ENCODE peak calls at places on chromosomes 6 and 20, in nine cellular contexts. O is effector CD8-positive, alpha-beta T cell; F is activated naive CD4-positive, alpha-beta T cell treated with Interleukin-2 at 50 U/mL for 16 hours; D is NCI-H1092 treated with DMSO at 0.1 percent for 48 hours; K is Right ventricle myocardium superior; U is AG08395; W is HTR-8/SVneo; J is iris pigment epithelial cell; S is mesenteric fat pad. Q is an unnamed sample.

GRCh38 chr20:35648836-35649235 is 15.9 kb downstream of the CPNE1 start:
- DNase-seq in O (no peak), F (no peak), D (no peak), K (no peak), U (no peak), W (no peak), J (peak; percentile 22), S (no peak), Q (no peak)

GRCh38 chr6:17962436-17963031 is 24.9 kb downstream of the KIF13A start:
- DNase-seq in O (no peak), F (no peak), D (no peak), K (peak; percentile 85), U (peak; percentile 98), W (peak; percentile 94), J (peak; percentile 99), S (no peak), Q (no peak)

GRCh38 chr20:6663751-6664388 is 103.6 kb upstream of the BMP2 start:
- DNase-seq in O (no peak), F (no peak), D (no peak), K (no peak), U (no peak), W (no peak), J (peak; percentile 46), S (no peak), Q (no peak)

GRCh38 chr20:12318043-12318442 is 400.4 kb downstream of the BTBD3 start:
- DNase-seq in O (no peak), F (no peak), D (no peak), K (no peak), U (no peak), W (no peak), J (no peak), S (no peak), Q (no peak)

GRCh38 chr6:45254242-45254641 is 73.9 kb upstream of the RUNX2 start:
- DNase-seq in O (no peak), F (no peak), D (no peak), K (no peak), U (no peak), W (no peak), J (no peak), S (no peak), Q (no peak)

GRCh38 chr6:4287811-4288244 is 152.5 kb upstream of the ECI2 start:
- DNase-seq in O (no peak), F (no peak), D (no peak), K (no peak), U (no peak), W (no peak), J (no peak), S (no peak), Q (no peak)

GRCh38 chr20:50019466-50020256 is 36.9 kb downstream of the SNAI1 start:
- DNase-seq in O (no peak), F (no peak), D (no peak), K (peak; percentile 69), U (no peak), W (no peak), J (no peak), S (no peak), Q (no peak)

GRCh38 chr20:23116301-23117089 is 30.4 kb upstream of the CD93 start:
- DNase-seq in O (no peak), F (no peak), D (peak; percentile 12), K (no peak), U (peak; percentile 53), W (peak; percentile 14), J (no peak), S (peak; percentile 64), Q (no peak)

GRCh38 chr20:1332749-1333300 is 3.9 kb upstream of the SDCBP2 start:
- DNase-seq in O (no peak), F (no peak), D (no peak), K (no peak), U (peak; percentile 0), W (no peak), J (no peak), S (peak; percentile 43), Q (peak; percentile 3)